ENCODE peak calls at places on chromosomes 1 and 21, in five cellular contexts. One of them, this sample, is unnamed.

GRCh38 chr21:38780879-38781278 is 24.9 kb upstream of the ETS2 start:
- DNase-seq in heart right ventricle: no peak
- DNase-seq in cardiac muscle cell: no peak
- DNase-seq in mammary epithelial cell: no peak
- DNase-seq in A549: no peak
- DNase-seq in this sample: no peak

GRCh38 chr1:201206152-201206551 is 15.5 kb downstream of the IGFN1 start:
- DNase-seq in mammary epithelial cell: no peak
- DNase-seq in heart right ventricle: no peak
- DNase-seq in cardiac muscle cell: no peak
- DNase-seq in A549: no peak
- DNase-seq in this sample: no peak

GRCh38 chr1:223271085-223271781 is 92.7 kb downstream of the SUSD4 start:
- DNase-seq in heart right ventricle: no peak
- DNase-seq in cardiac muscle cell: no peak
- DNase-seq in mammary epithelial cell: no peak
- DNase-seq in A549: no peak
- DNase-seq in this sample: no peak

GRCh38 chr1:112515311-112516009 is 6.7 kb downstream of the WNT2B start:
- DNase-seq in mammary epithelial cell: no peak
- DNase-seq in heart right ventricle: no peak
- DNase-seq in cardiac muscle cell: peak; percentile 76
- DNase-seq in A549: no peak
- DNase-seq in this sample: no peak

GRCh38 chr1:61524206-61524605 is 200.7 kb downstream of the TM2D1 start:
- DNase-seq in heart right ventricle: no peak
- DNase-seq in cardiac muscle cell: no peak
- DNase-seq in mammary epithelial cell: no peak
- DNase-seq in A549: no peak
- DNase-seq in this sample: no peak

GRCh38 chr1:90714521-90714951 is 2.6 kb downstream of the BARHL2 start:
- DNase-seq in cardiac muscle cell: no peak
- DNase-seq in A549: no peak
- DNase-seq in heart right ventricle: no peak
- DNase-seq in mammary epithelial cell: no peak
- DNase-seq in this sample: no peak

GRCh38 chr1:8517579-8518489 is 199.9 kb downstream of the SLC45A1 start:
- DNase-seq in heart right ventricle: no peak
- DNase-seq in cardiac muscle cell: peak; percentile 44
- DNase-seq in mammary epithelial cell: no peak
- DNase-seq in A549: no peak
- DNase-seq in this sample: no peak

GRCh38 chr21:45592208-45592619 is 50.0 kb upstream of the SLC19A1 start:
- DNase-seq in heart right ventricle: no peak
- DNase-seq in A549: no peak
- DNase-seq in cardiac muscle cell: no peak
- DNase-seq in mammary epithelial cell: no peak
- DNase-seq in this sample: no peak

GRCh38 chr1:190444464-190444863 is 33.2 kb downstream of the BRINP3 start:
- DNase-seq in cardiac muscle cell: no peak
- DNase-seq in heart right ventricle: no peak
- DNase-seq in A549: no peak
- DNase-seq in mammary epithelial cell: no peak
- DNase-seq in this sample: no peak

GRCh38 chr1:40379785-40380452 is 6.4 kb downstream of the SMAP2 start:
- DNase-seq in mammary epithelial cell: no peak
- DNase-seq in cardiac muscle cell: peak; percentile 67
- DNase-seq in A549: no peak
- DNase-seq in heart right ventricle: no peak
- DNase-seq in this sample: no peak
- H3K4me1 ChIP-seq in mammary epithelial cell: peaks cover 24% of the 10 kb centered on the region
- H3K4me1 ChIP-seq in cardiac muscle cell: peaks cover 10% of the 10 kb centered on the region
- H3K4me1 ChIP-seq in A549: peaks cover 12% of the 10 kb centered on the region
- H3K4me1 ChIP-seq in heart right ventricle: peaks cover 28% of the 10 kb centered on the region
- H3K4me1 ChIP-seq in this sample: peaks cover 54% of the 10 kb centered on the region

DNA sequence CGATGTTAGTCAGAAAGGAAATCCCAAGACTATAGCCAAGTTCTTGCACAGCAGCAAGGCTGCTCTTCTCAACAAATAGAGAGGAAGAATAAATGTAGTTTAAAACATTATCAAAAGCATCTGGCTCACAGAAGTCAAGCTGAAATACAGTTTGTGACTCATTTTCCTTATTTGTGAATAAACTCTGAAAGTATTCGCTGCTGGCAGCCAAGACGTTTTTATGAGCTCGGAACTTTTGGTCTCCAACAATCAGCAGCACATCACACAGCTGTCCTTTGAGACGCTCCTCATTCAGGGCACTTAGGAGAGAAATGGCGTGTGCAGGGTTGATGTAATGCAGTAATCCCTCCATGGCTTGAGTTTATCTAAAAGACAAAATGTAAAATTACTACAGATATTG is 16.4 kb downstream of the ZBTB21 start:
- DNase-seq in cardiac muscle cell: peak; percentile 70
- DNase-seq in heart right ventricle: no peak
- DNase-seq in A549: no peak
- DNase-seq in mammary epithelial cell: no peak
- DNase-seq in this sample: no peak
- H3K4me3 ChIP-seq in cardiac muscle cell: no peak overlapping the region
- H3K4me3 ChIP-seq in heart right ventricle: no peak overlapping the region
- H3K4me3 ChIP-seq in A549: no peak overlapping the region
- H3K4me3 ChIP-seq in mammary epithelial cell: no peak overlapping the region
- H3K4me3 ChIP-seq in this sample: no peak overlapping the region

GRCh38 chr1:169103443-169103842 is 3.0 kb upstream of the ATP1B1 start:
- DNase-seq in heart right ventricle: no peak
- DNase-seq in cardiac muscle cell: no peak
- DNase-seq in A549: no peak
- DNase-seq in mammary epithelial cell: no peak
- DNase-seq in this sample: no peak

GRCh38 chr1:169100208-169100882 is 6.1 kb upstream of the ATP1B1 start:
- DNase-seq in heart right ventricle: no peak
- DNase-seq in A549: no peak
- DNase-seq in cardiac muscle cell: no peak
- DNase-seq in mammary epithelial cell: no peak
- DNase-seq in this sample: no peak

GRCh38 chr1:169103002-169103401 is 3.5 kb upstream of the ATP1B1 start:
- DNase-seq in A549: no peak
- DNase-seq in heart right ventricle: no peak
- DNase-seq in mammary epithelial cell: no peak
- DNase-seq in cardiac muscle cell: no peak
- DNase-seq in this sample: no peak

GRCh38 chr1:169100883-169101214 is 5.6 kb upstream of the ATP1B1 start:
- DNase-seq in A549: no peak
- DNase-seq in heart right ventricle: no peak
- DNase-seq in mammary epithelial cell: no peak
- DNase-seq in cardiac muscle cell: no peak
- DNase-seq in this sample: no peak

DNA sequence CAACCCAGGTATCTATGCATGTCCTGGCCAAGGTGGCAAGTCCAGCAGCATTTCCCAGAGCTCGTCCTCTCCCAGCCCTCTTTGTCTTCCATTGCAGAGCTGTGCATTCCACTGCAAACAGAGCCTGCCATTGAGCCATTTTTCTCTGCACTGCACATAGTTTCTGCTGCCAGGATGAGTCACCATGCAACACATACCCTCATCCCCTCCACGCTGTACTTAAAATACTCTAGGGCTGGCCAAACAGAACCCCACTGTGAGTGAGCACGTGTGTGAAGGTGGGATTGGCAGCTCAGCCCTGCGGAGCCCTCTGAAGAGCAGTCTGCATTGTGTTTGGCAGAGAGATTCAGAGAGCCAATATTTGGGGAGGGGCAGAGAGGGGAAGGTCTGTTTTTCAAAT is 3.9 kb upstream of the ATP1B1 start:
- DNase-seq in mammary epithelial cell: peak; percentile 66
- DNase-seq in heart right ventricle: peak; percentile 38
- DNase-seq in A549: no peak
- DNase-seq in cardiac muscle cell: peak; percentile 81
- DNase-seq in this sample: no peak
- H3K27ac ChIP-seq in mammary epithelial cell: no peak overlapping the region
- H3K27ac ChIP-seq in heart right ventricle: peak overlapping the region; percentile 39
- H3K27ac ChIP-seq in A549: peak overlapping the region; percentile 16
- H3K27ac ChIP-seq in cardiac muscle cell: peak overlapping the region; percentile 50
- H3K27ac ChIP-seq in this sample: no peak overlapping the region

GRCh38 chr1:19371226-19372135 is 59.4 kb downstream of the SLC66A1 start:
- DNase-seq in cardiac muscle cell: no peak
- DNase-seq in heart right ventricle: no peak
- DNase-seq in mammary epithelial cell: no peak
- DNase-seq in A549: no peak
- DNase-seq in this sample: no peak
- H3K4me1 ChIP-seq in cardiac muscle cell: no peaks in the 10 kb centered on the region
- H3K4me1 ChIP-seq in heart right ventricle: peaks cover 52% of the 10 kb centered on the region
- H3K4me1 ChIP-seq in mammary epithelial cell: peaks cover 17% of the 10 kb centered on the region
- H3K4me1 ChIP-seq in A549: no peaks in the 10 kb centered on the region
- H3K4me1 ChIP-seq in this sample: peaks cover 14% of the 10 kb centered on the region